ENCODE peak calls at places on chromosomes 13 and 19, in four cellular contexts. H is fibroblast of pulmonary artery, R is fibroblast of mammary gland, B is GM12865. C is an unnamed sample.

GRCh38 chr13:38752726-38753125 is 65.8 kb downstream of the FREM2 start:
- DNase-seq in H (no peak), R (no peak), B (no peak), C (no peak)

GRCh38 chr19:39473443-39473960 is 7.1 kb upstream of the TIMM50 start:
- DNase-seq in H (no peak), R (no peak), B (no peak), C (no peak)

GRCh38 chr19:44258835-44259413 is 762 bp upstream of the ZNF233 start:
- DNase-seq in H (no peak), R (no peak), B (no peak), C (no peak)

GRCh38 chr13:109332501-109333499 is 453.6 kb downstream of the IRS2 start:
- DNase-seq in H (no peak), R (no peak), B (no peak), C (no peak)

GRCh38 chr19:6803036-6803404 is 30.5 kb downstream of the VAV1 start:
- DNase-seq in H (no peak), R (no peak), B (peak), C (peak)

GRCh38 chr13:28753208-28753892 is 34.6 kb upstream of the SLC46A3 start:
- DNase-seq in H (peak), R (peak), B (no peak), C (no peak)

GRCh38 chr19:32890326-32890725 is 20.8 kb upstream of the SLC7A9 start:
- DNase-seq in H (no peak), R (no peak), B (no peak), C (no peak)

GRCh38 chr13:66312312-66313087 is 917.6 kb downstream of the PCDH9 start:
- DNase-seq in H (peak), R (peak), B (no peak), C (no peak)

GRCh38 chr19:46107371-46107770 is 17.1 kb downstream of the IGFL3 start:
- DNase-seq in H (peak), R (peak), B (no peak), C (no peak)

GRCh38 chr13:30785146-30785845 is 50.0 kb downstream of the ALOX5AP start:
- DNase-seq in H (no peak), R (no peak), B (no peak), C (no peak)

GRCh38 chr19:4066682-4067395 is at the start of gene ZBTB7A:
- DNase-seq in H (peak), R (peak), B (peak), C (peak)

GRCh38 chr13:93307166-93307565 is 80.6 kb downstream of the GPC6 start:
- DNase-seq in H (no peak), R (peak), B (no peak), C (no peak)

GRCh38 chr19:18167975-18168645 is 5.5 kb upstream of the IFI30 start:
- DNase-seq in H (peak), R (peak), B (peak), C (peak)

GRCh38 chr13:48873598-48873997 is 102.1 kb upstream of the FNDC3A start:
- DNase-seq in H (peak), R (peak), B (no peak), C (no peak)

GRCh38 chr13:72804301-72804700 is 22.4 kb downstream of the PIBF1 start:
- DNase-seq in H (no peak), R (no peak), B (no peak), C (no peak)

GRCh38 chr13:40502236-40502635 is 164.2 kb downstream of the FOXO1 start:
- DNase-seq in H (no peak), R (peak), B (no peak), C (no peak)

GRCh38 chr19:40717880-40718773 is 1.2 kb downstream of the ITPKC start:
- DNase-seq in H (peak), R (peak), B (no peak), C (peak)

GRCh38 chr19:29528350-29528945 is 2.7 kb downstream of the VSTM2B start:
- DNase-seq in H (peak), R (peak), B (peak), C (peak)

GRCh38 chr19:13043285-13043684 is 48.0 kb downstream of the NFIX start:
- DNase-seq in H (no peak), R (no peak), B (no peak), C (peak)

GRCh38 chr13:111184685-111185401 is 69.7 kb downstream of the ARHGEF7 start:
- DNase-seq in H (no peak), R (peak), B (peak), C (peak)

GRCh38 chr19:51002542-51003311 is 1.3 kb upstream of the KLK8 start:
- DNase-seq in H (no peak), R (peak), B (peak), C (peak)

GRCh38 chr13:72751220-72751619 is 23.5 kb downstream of the BORA start:
- DNase-seq in H (no peak), R (no peak), B (no peak), C (no peak)

GRCh38 chr13:98478134-98479129 is 98.5 kb downstream of the STK24 start:
- DNase-seq in H (no peak), R (peak), B (peak), C (peak)

GRCh38 chr13:97695684-97696083 is 257.8 kb upstream of the IPO5 start:
- DNase-seq in H (no peak), R (peak), B (no peak), C (no peak)

GRCh38 chr19:15252398-15253018 is 20.3 kb upstream of the EPHX3 start:
- DNase-seq in H (peak), R (peak), B (no peak), C (no peak)

GRCh38 chr13:80399340-80400163 is 58.6 kb upstream of the SPRY2 start:
- DNase-seq in H (no peak), R (peak), B (peak), C (no peak)

GRCh38 chr13:24141333-24141910 is 19.1 kb upstream of the SPATA13 start:
- DNase-seq in H (no peak), R (no peak), B (no peak), C (no peak)

GRCh38 chr13:50589651-50590054 is 253.8 kb downstream of the DLEU7 start:
- DNase-seq in H (peak), R (peak), B (no peak), C (no peak)

GRCh38 chr19:16825312-16826168 is 3.7 kb upstream of the SIN3B start:
- DNase-seq in H (peak), R (peak), B (no peak), C (no peak)

GRCh38 chr13:29849071-29849541 is 1.3 kb downstream of the UBL3 start:
- DNase-seq in H (peak), R (peak), B (peak), C (peak)

GRCh38 chr13:113856716-113857065 is 7.2 kb downstream of the GAS6 start:
- DNase-seq in H (peak), R (peak), B (no peak), C (no peak)

GRCh38 chr19:3576696-3577443 is 4.1 kb downstream of the HMG20B start:
- DNase-seq in H (peak), R (peak), B (no peak), C (no peak)

GRCh38 chr19:18173572-18174294 is at the start of gene IFI30:
- DNase-seq in H (peak), R (peak), B (peak), C (peak)

GRCh38 chr13:101711307-101712025 is 259.0 kb downstream of the ITGBL1 start:
- DNase-seq in H (no peak), R (peak), B (no peak), C (no peak)

GRCh38 chr13:73970413-73971055 is 163.7 kb downstream of the KLF12 start:
- DNase-seq in H (no peak), R (no peak), B (no peak), C (no peak)

GRCh38 chr19:53091413-53091812 is 11.8 kb downstream of the ZNF160 start:
- DNase-seq in H (no peak), R (no peak), B (no peak), C (no peak)
- TF ChIP-seq CTCF in H (no peak), R (no peak), B (no peak), C (no peak)

GRCh38 chr13:95222733-95223018 is 78.6 kb downstream of the ABCC4 start:
- DNase-seq in H (no peak), R (no peak), B (peak), C (no peak)
- TF ChIP-seq CTCF in H (no peak), R (no peak), B (peak), C (no peak)

DNA sequence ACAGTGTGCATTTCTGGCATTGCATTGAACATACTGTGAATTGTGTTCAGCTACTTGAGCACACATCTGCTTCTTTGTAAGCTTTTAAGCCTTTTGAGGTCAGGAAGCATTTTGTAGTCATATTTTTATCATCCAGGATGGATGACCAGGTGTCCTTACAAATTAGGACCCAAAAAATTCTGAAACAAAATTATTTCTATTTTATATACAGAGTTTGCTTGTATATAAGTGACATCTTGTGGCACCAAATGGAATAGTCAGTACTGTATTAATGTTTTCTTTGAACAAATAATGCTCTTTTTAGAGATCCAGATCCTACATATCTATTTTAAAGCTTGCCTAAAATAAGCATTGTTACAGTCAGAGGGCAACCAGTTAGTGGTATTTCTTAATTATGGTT is 9.5 kb upstream of the SUPT20H start:
- DNase-seq in H (peak), R (peak), B (no peak), C (peak)
- TF ChIP-seq CTCF in H (peak), R (peak), B (peak), C (peak)

GRCh38 chr13:112506046-112506445 is 81.9 kb downstream of the TUBGCP3 start:
- DNase-seq in H (no peak), R (no peak), B (no peak), C (no peak)

GRCh38 chr13:112513761-112514160 is 74.2 kb downstream of the TUBGCP3 start:
- DNase-seq in H (no peak), R (no peak), B (no peak), C (no peak)

GRCh38 chr13:112509190-112509589 is 78.8 kb downstream of the TUBGCP3 start:
- DNase-seq in H (no peak), R (no peak), B (no peak), C (no peak)

GRCh38 chr13:112510987-112511715 is 76.8 kb downstream of the TUBGCP3 start:
- DNase-seq in H (no peak), R (no peak), B (no peak), C (no peak)

GRCh38 chr13:112510002-112510780 is 77.8 kb downstream of the TUBGCP3 start:
- DNase-seq in H (peak), R (peak), B (peak), C (peak)
- TF ChIP-seq CTCF in H (peak), R (peak), B (peak), C (peak)

DNA sequence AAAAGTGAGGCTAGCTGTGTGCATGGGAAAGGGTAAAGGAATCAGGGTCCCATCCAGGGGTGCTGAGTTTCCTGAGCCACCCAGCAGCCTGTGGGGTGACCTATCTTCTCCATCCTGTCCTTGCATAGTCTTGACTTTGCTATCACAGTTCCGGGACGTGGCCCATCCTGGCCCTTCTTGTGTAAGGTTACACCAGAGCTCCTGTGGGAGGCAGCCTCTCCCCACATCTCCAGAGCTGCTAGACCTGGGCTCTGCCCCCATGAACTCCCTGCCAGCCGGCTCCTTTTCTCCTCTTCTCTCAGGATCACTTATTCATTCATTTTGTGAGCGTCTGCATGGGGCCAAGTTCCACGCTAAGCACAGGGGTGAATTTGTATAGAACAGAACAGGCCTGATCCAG is 238.9 kb downstream of the TSHZ3 start:
- DNase-seq in H (peak), R (peak), B (no peak), C (no peak)
- TF ChIP-seq CTCF in H (peak), R (peak), B (no peak), C (no peak)

DNA sequence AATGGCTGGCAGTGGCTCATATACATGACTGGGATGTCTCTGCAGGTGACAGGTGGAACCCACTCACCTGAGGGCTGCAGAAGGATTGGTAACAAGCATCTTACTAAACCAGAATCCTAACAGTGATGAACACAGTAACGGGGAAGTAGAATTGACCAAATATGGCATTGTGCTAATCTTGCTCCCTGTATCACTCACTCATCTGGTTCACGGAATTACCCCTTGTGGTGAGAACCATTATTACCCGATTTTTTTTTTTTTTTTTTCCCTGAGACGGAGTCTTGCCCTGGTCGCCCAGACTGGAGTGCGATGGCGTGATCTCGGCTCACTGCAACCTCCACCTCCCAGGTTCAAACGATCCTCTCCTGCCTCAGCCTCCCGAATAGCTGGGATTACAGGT is 69.5 kb downstream of the PTPRS start:
- DNase-seq in H (peak), R (peak), B (peak), C (no peak)
- TF ChIP-seq CTCF in H (peak), R (peak), B (peak), C (peak)